ENCODE peak calls at places on chromosomes 7 and 10, in nine cellular contexts. D is cardiac muscle cell, V is aorta, B is lower lobe of right lung, N is psoas muscle, W is spleen, S is fibroblast of lung, I is tibial artery, U is adipocyte. Q is an unnamed sample. For H3K4me1 and H3K27me3, the result is how much of the 10 kb centered on the place peaks cover.

GRCh38 chr10:45418859-45419672 is 45.0 kb downstream of the ALOX5 start:
- DNase-seq in W (peak), I (peak), V (peak), S (peak), U (peak), D (peak), B (peak), N (peak), Q (no peak)

GRCh38 chr7:14690075-14690474 is 212.5 kb downstream of the DGKB start:
- DNase-seq in N (no peak), I (no peak), S (no peak), U (no peak), W (no peak), V (no peak), D (no peak), B (no peak), Q (no peak)

GRCh38 chr7:81845628-81846259 is 75.9 kb upstream of the HGF start:
- DNase-seq in D (peak), I (no peak), V (no peak), S (no peak), U (peak), W (no peak), B (no peak), N (no peak), Q (no peak)

GRCh38 chr7:158428842-158429753 is 158.5 kb downstream of the PTPRN2 start:
- DNase-seq in B (no peak), I (no peak), U (no peak), W (peak), S (no peak), N (no peak), V (no peak), D (no peak), Q (no peak)

GRCh38 chr10:100872034-100872791 is 40.5 kb upstream of the SLF2 start:
- DNase-seq in V (no peak), S (peak), D (peak), I (no peak), W (no peak), U (peak), N (no peak), B (no peak), Q (no peak)

GRCh38 chr7:30247546-30248386 is 36.6 kb upstream of the ZNRF2 start:
- DNase-seq in W (no peak), I (no peak), U (no peak), B (no peak), N (no peak), D (no peak), S (no peak), V (no peak), Q (no peak)

GRCh38 chr7:75937958-75938786 is 23.2 kb downstream of the POR start:
- DNase-seq in N (peak), W (no peak), V (peak), S (peak), U (peak), D (peak), I (peak), B (peak), Q (no peak)

GRCh38 chr7:3893151-3893788 is 592.2 kb downstream of the SDK1 start:
- DNase-seq in V (no peak), I (no peak), U (no peak), W (no peak), S (no peak), N (no peak), B (no peak), D (no peak), Q (no peak)

GRCh38 chr10:112875474-112876267 is 74.4 kb upstream of the TCF7L2 start:
- DNase-seq in U (peak), I (no peak), S (peak), W (no peak), D (peak), B (no peak), V (peak), N (no peak), Q (no peak)

GRCh38 chr7:55307123-55307916 is 57.8 kb upstream of the LANCL2 start:
- DNase-seq in B (no peak), W (no peak), I (no peak), S (peak), V (no peak), D (peak), N (no peak), U (peak), Q (no peak)

DNA sequence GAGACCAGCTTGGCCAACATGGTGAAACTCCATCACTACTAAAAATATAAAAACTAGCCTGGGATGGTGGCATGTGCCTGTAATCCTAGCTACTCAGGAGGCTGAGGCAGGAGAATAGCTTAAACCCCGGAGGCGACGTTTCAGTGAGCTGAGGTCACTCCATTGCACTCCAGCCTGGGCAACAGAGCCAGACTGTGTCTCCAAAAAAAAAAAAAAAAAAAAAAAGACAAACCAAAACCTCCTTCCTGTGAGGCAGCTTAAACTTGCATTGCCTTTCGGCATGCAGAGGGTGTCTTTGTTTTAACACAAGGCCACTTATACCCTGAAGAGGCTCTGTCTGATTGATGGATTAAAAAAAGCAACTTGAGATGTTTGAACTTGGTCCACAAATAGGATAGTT is 128.3 kb upstream of the RSU1 start:
- DNase-seq in S (no peak), B (no peak), W (no peak), D (no peak), N (no peak), I (no peak), V (no peak), U (peak), Q (no peak)
- H3K4me1 ChIP-seq in S (under half), B (under half), W (under half), D (under half), N (under half), I (under half), V (under half), U (under half), Q (under half)

DNA sequence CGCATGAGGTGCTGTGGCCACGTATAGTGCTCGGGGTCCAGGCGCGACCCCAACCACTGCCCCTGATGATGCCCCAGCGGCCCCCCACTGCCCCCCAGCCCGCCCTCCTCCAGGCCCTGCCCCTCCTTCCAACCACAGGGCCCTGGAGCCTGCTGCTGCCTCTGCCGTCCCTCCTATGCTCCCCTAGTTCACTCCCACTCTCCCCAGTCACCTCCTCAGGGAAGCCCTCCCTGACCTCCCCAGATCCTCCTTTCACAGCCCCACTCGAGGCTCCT is 93.8 kb downstream of the UNCX start:
- DNase-seq in N (no peak), B (peak), U (no peak), W (peak), S (no peak), D (no peak), I (no peak), V (no peak), Q (no peak)
- H3K27me3 ChIP-seq in N (under half), B (half or more), U (under half), W (under half), S (under half), D (under half), I (under half), V (under half), Q (half or more)

DNA sequence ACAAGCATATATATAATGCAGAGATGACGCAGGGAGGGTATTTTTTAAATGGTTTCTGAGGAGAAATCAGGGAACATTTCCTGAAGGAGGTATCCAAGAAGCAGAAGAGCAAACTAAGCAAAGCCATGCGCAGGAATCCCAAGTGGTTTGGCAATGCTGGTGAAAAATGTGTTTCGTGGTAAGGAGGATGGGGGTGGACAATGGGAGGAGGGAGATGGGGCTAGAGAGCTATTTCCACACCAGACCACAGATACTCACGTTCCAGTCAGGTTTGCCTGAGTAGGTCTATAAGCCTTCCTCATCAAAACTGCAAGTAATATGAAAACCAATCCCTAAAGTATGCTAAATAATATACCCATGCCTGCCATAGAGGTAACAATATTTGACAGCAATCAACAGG is 223.7 kb upstream of the MKLN1 start:
- DNase-seq in U (peak), W (no peak), V (no peak), D (peak), I (no peak), B (no peak), N (no peak), S (peak), Q (no peak)
- H3K4me1 ChIP-seq in U (under half), W (half or more), V (under half), D (under half), I (under half), B (half or more), N (half or more), S (under half), Q (under half)

GRCh38 chr10:110172155-110172554 is 35.2 kb upstream of the MXI1 start:
- DNase-seq in I (no peak), W (no peak), U (no peak), N (no peak), D (no peak), V (no peak), S (no peak), B (no peak), Q (no peak)

GRCh38 chr10:110171032-110171431 is 36.4 kb upstream of the MXI1 start:
- DNase-seq in V (no peak), B (no peak), N (no peak), U (no peak), S (no peak), W (peak), D (no peak), I (no peak), Q (no peak)

GRCh38 chr10:110168601-110169481 is 38.6 kb upstream of the MXI1 start:
- DNase-seq in N (no peak), I (no peak), U (no peak), W (peak), V (no peak), S (no peak), D (no peak), B (no peak), Q (no peak)

GRCh38 chr10:110169586-110169985 is 37.8 kb upstream of the MXI1 start:
- DNase-seq in I (no peak), V (no peak), D (no peak), B (no peak), W (no peak), N (no peak), S (no peak), U (no peak), Q (no peak)

GRCh38 chr10:110170142-110170887 is 37.1 kb upstream of the MXI1 start:
- DNase-seq in S (no peak), B (no peak), D (no peak), W (peak), V (no peak), U (no peak), N (no peak), I (no peak), Q (no peak)
- H3K27me3 ChIP-seq in S (under half), B (under half), D (under half), W (under half), V (under half), U (under half), N (under half), I (under half), Q (under half)

DNA sequence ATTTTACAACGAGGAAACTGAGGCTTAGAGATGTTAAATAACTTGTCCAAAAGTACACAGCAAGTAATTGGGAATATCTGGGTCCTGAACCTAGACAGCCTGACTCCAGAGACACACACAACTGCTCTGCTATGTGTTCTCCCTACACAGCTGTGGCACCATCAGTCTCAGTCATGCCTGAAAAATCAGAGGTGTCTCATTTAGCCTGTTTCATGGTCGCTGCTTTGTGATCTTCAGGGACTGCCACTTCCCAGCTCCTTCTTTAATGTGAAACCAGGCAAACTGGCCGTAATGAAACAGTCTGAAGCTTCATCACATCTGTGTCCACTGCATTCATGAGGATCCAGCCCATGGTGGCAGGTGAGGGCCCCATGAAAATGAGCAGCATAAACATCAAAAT is 56.6 kb downstream of the COL1A2 start:
- DNase-seq in V (no peak), S (no peak), I (no peak), W (no peak), U (no peak), B (no peak), D (no peak), N (no peak), Q (no peak)
- H3K4me1 ChIP-seq in V (under half), S (under half), I (under half), W (under half), U (under half), B (under half), D (under half), N (under half), Q (under half)

DNA sequence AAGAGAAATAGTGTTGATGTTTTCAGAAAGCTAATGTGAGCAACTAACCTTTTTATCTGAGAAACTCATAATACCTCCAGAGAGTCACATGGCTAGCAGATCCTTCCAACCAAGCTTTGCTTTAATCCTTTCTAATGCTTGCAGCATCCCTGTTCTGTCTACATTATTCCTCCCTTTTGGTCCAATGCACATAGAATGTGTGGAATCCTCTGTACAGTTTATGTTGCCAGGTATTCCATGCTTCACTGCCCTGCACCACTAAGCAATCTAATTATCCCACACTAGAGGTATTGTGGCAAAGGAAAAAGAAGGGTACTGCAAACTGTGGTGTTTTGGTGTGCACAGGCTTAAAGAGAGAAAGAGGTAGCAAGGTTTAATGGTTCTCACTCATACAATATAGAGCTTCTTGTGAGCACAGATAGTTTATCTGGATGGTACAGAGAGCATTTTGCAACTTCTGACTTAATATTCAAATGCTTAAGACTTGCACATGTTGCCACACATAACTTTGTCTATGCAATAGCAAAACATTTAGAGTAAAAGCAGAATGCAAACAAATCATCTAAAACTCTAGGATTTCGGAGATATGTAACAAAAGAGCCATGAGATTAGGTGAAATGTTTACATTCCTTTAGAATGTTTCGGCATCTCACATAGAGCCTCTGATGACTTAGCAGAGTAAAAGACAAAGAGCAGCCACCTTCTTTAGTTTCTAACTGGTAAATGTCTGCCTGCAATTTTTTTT is 717.2 kb upstream of the LRRN3 start:
- DNase-seq in D (no peak), V (no peak), S (peak), B (no peak), W (no peak), U (peak), I (no peak), N (no peak), Q (no peak)
- H3K27me3 ChIP-seq in D (under half), V (under half), S (under half), B (under half), W (under half), U (under half), I (under half), N (under half), Q (under half)

GRCh38 chr10:43238462-43238861 is 28.4 kb downstream of the RASGEF1A start:
- DNase-seq in I (peak), D (no peak), B (peak), U (no peak), N (no peak), W (peak), S (no peak), V (no peak), Q (no peak)
- H3K4me1 ChIP-seq in I (under half), D (under half), B (under half), U (under half), N (under half), W (under half), S (under half), V (under half), Q (under half)

Q was measured in esophagus squamous epithelium.